ENCODE peak calls at places on chromosomes 7 and 10, in five cellular contexts. B, A, X, E and R are unnamed samples.

GRCh38 chr10:4016214-4016740 is 231.3 kb upstream of the KLF6 start:
- DNase-seq in E (no peak), X (no peak), A (no peak), B (no peak), R (no peak)

GRCh38 chr10:119667562-119668328 is 16.6 kb downstream of the BAG3 start:
- DNase-seq in E (no peak), B (no peak), A (peak; percentile 97), X (no peak), R (peak; percentile 95)

GRCh38 chr7:104971290-104972071 is 42.5 kb upstream of the KMT2E start:
- DNase-seq in A (peak; percentile 71), X (no peak), B (no peak), E (no peak), R (no peak)

GRCh38 chr10:101221479-101222246 is 7.6 kb downstream of the LBX1 start:
- DNase-seq in X (no peak), B (no peak), A (no peak), E (no peak), R (no peak)

GRCh38 chr10:19654576-19654975 is 161.7 kb upstream of the PLXDC2 start:
- DNase-seq in E (no peak), X (no peak), A (peak; percentile 58), B (no peak), R (no peak)

GRCh38 chr10:71888623-71889387 is 37.8 kb upstream of the PSAP start:
- DNase-seq in E (peak; percentile 34), X (peak; percentile 48), A (peak; percentile 94), B (peak; percentile 81), R (no peak)

GRCh38 chr10:123013456-123014419 is 4.9 kb downstream of the ACADSB start:
- DNase-seq in X (no peak), B (no peak), E (no peak), A (no peak), R (no peak)

GRCh38 chr10:56782503-56782902 is 421.4 kb upstream of the ZWINT start:
- DNase-seq in A (no peak), B (no peak), X (no peak), E (no peak), R (no peak)

GRCh38 chr10:2887391-2888070 is 179.8 kb upstream of the PFKP start:
- DNase-seq in A (no peak), E (no peak), B (no peak), X (no peak), R (no peak)

GRCh38 chr10:90855126-90855525 is 2.7 kb downstream of the HTR7 start:
- DNase-seq in X (no peak), B (no peak), E (no peak), A (no peak), R (no peak)

GRCh38 chr7:82166666-82167065 is 276.9 kb downstream of the CACNA2D1 start:
- DNase-seq in X (no peak), A (peak; percentile 24), E (no peak), B (no peak), R (no peak)